ENCODE peak calls at places on chromosomes 4 and X, in four cellular contexts. M is HT1080, E is Kasumi-1, N is naive B cell. T is an unnamed sample.

GRCh38 chr4:70425306-70425705 is 27.6 kb downstream of the OPRPN start:
- DNase-seq in M (no peak), E (no peak), N (no peak), T (no peak)

GRCh38 chrX:49932786-49933185 is 10.4 kb downstream of the CLCN5 start:
- DNase-seq in M (no peak), E (no peak), N (no peak), T (no peak)

GRCh38 chr4:8910822-8911310 is 39.2 kb upstream of the HMX1 start:
- DNase-seq in M (no peak), E (no peak), N (no peak), T (no peak)

GRCh38 chr4:151660676-151661075 is 100.1 kb downstream of the GATB start:
- DNase-seq in M (no peak), E (no peak), N (no peak), T (no peak)

GRCh38 chr4:118348886-118349285 is 3.9 kb downstream of the PRSS12 start:
- DNase-seq in M (no peak), E (peak), N (no peak), T (no peak)

GRCh38 chrX:2410279-2411020 is 90.3 kb downstream of the DHRSX start:
- DNase-seq in M (no peak), E (no peak), N (no peak), T (no peak)

GRCh38 chr4:152729466-152729865 is 49.7 kb upstream of the TMEM154 start:
- DNase-seq in M (peak), E (no peak), N (no peak), T (peak)

GRCh38 chr4:3475041-3475712 is 12.1 kb downstream of the DOK7 start:
- DNase-seq in M (no peak), E (no peak), N (no peak), T (no peak)

GRCh38 chr4:178814908-178815307 is 1372.7 kb upstream of the AGA start:
- DNase-seq in M (no peak), E (no peak), N (no peak), T (no peak)

GRCh38 chr4:87078987-87079469 is 141.4 kb downstream of the KLHL8 start:
- DNase-seq in M (no peak), E (no peak), N (no peak), T (no peak)

T was measured in M059J.